ENCODE peak calls at places on chromosomes 11 and 22, in five cellular contexts. D is NCI-H2081; Z is astrocyte of the spinal cord; E is AML-193; K is Jurkat, Clone E6-1. L is an unnamed sample.

GRCh38 chr11:72673943-72674828 is at the start of gene PDE2A:
- DNase-seq in D (no peak), Z (no peak), E (no peak), K (no peak), L (no peak)

GRCh38 chr11:2071748-2072385 is 67.3 kb downstream of the IGF2 start:
- DNase-seq in D (no peak), Z (no peak), E (no peak), K (no peak), L (no peak)

GRCh38 chr11:6438979-6439571 is 1.7 kb downstream of the HPX start:
- DNase-seq in D (peak), Z (peak), E (peak), K (peak), L (no peak)

GRCh38 chr22:48098243-48098935 is 1335.9 kb downstream of the TBC1D22A start:
- DNase-seq in D (no peak), Z (no peak), E (peak), K (peak), L (no peak)

GRCh38 chr11:131606936-131607335 is 236.5 kb downstream of the NTM start:
- DNase-seq in D (no peak), Z (no peak), E (no peak), K (no peak), L (no peak)

GRCh38 chr22:44025171-44026065 is 1.3 kb downstream of the PARVB start:
- DNase-seq in D (no peak), Z (no peak), E (peak), K (no peak), L (peak)

GRCh38 chr11:56521955-56522354 is 21.1 kb downstream of the OR5M11 start:
- DNase-seq in D (no peak), Z (no peak), E (no peak), K (peak), L (no peak)

GRCh38 chr11:64245401-64245796 is 1.3 kb downstream of the PPP1R14B start:
- DNase-seq in D (peak), Z (peak), E (peak), K (peak), L (no peak)

GRCh38 chr11:1291295-1292017 is 18.0 kb downstream of the TOLLIP start:
- DNase-seq in D (no peak), Z (no peak), E (no peak), K (no peak), L (no peak)

GRCh38 chr11:92383430-92383829 is 158.8 kb downstream of the FAT3 start:
- DNase-seq in D (no peak), Z (peak), E (no peak), K (no peak), L (no peak)

GRCh38 chr22:44883011-44883421 is 126.8 kb downstream of the PHF21B start:
- DNase-seq in D (no peak), Z (no peak), E (no peak), K (no peak), L (no peak)

GRCh38 chr11:82899191-82899820 is 924 bp downstream of the PRCP start:
- DNase-seq in D (no peak), Z (no peak), E (no peak), K (peak), L (no peak)

GRCh38 chr22:50190182-50190951 is 4.7 kb downstream of the TRABD start:
- DNase-seq in D (no peak), Z (peak), E (peak), K (peak), L (peak)

L was measured in right atrium auricular region.